ENCODE peak calls at places on chromosomes 2 and 18, in ten cellular contexts. One of them, this sample, is unnamed. For H3K4me1, the result is how much of the 10 kb centered on the place peaks cover.

GRCh38 chr2:214865400-214865799 is 55.9 kb upstream of the BARD1 start:
- DNase-seq in mammary epithelial cell: no peak
- DNase-seq in GM23338: no peak
- DNase-seq in small intestine: no peak
- DNase-seq in thyroid gland: no peak
- DNase-seq in upper lobe of right lung: no peak
- DNase-seq in A549: no peak
- DNase-seq in upper lobe of left lung: no peak
- DNase-seq in neuronal stem cell: no peak
- DNase-seq in Caco-2: no peak
- DNase-seq in this sample: no peak

GRCh38 chr18:79642626-79643025 is 37.0 kb upstream of the CTDP1 start:
- DNase-seq in mammary epithelial cell: peak
- DNase-seq in GM23338: no peak
- DNase-seq in small intestine: no peak
- DNase-seq in thyroid gland: no peak
- DNase-seq in upper lobe of right lung: no peak
- DNase-seq in A549: no peak
- DNase-seq in upper lobe of left lung: no peak
- DNase-seq in neuronal stem cell: no peak
- DNase-seq in Caco-2: no peak
- DNase-seq in this sample: no peak

GRCh38 chr2:126886201-126886905 is 12.3 kb upstream of the TEX51 start:
- DNase-seq in mammary epithelial cell: no peak
- DNase-seq in GM23338: peak
- DNase-seq in small intestine: peak
- DNase-seq in thyroid gland: peak
- DNase-seq in upper lobe of right lung: peak
- DNase-seq in A549: peak
- DNase-seq in upper lobe of left lung: peak
- DNase-seq in neuronal stem cell: peak
- DNase-seq in Caco-2: no peak
- DNase-seq in this sample: peak

GRCh38 chr2:167826906-167827305 is 420.5 kb downstream of the STK39 start:
- DNase-seq in mammary epithelial cell: no peak
- DNase-seq in GM23338: no peak
- DNase-seq in small intestine: no peak
- DNase-seq in thyroid gland: no peak
- DNase-seq in upper lobe of right lung: no peak
- DNase-seq in A549: no peak
- DNase-seq in upper lobe of left lung: no peak
- DNase-seq in neuronal stem cell: no peak
- DNase-seq in Caco-2: no peak
- DNase-seq in this sample: no peak

GRCh38 chr2:170313636-170314348 is 135.8 kb downstream of the MYO3B start:
- DNase-seq in mammary epithelial cell: peak
- DNase-seq in GM23338: no peak
- DNase-seq in small intestine: no peak
- DNase-seq in thyroid gland: no peak
- DNase-seq in upper lobe of right lung: no peak
- DNase-seq in A549: no peak
- DNase-seq in upper lobe of left lung: no peak
- DNase-seq in neuronal stem cell: no peak
- DNase-seq in Caco-2: no peak
- DNase-seq in this sample: peak

GRCh38 chr2:2657121-2657962 is 326.3 kb upstream of the MYT1L start:
- DNase-seq in mammary epithelial cell: no peak
- DNase-seq in GM23338: no peak
- DNase-seq in small intestine: no peak
- DNase-seq in thyroid gland: no peak
- DNase-seq in upper lobe of right lung: no peak
- DNase-seq in A549: no peak
- DNase-seq in upper lobe of left lung: no peak
- DNase-seq in neuronal stem cell: no peak
- DNase-seq in Caco-2: no peak
- DNase-seq in this sample: no peak

GRCh38 chr2:181231886-181232644 is 225.1 kb upstream of the ITGA4 start:
- DNase-seq in mammary epithelial cell: no peak
- DNase-seq in GM23338: no peak
- DNase-seq in small intestine: no peak
- DNase-seq in thyroid gland: no peak
- DNase-seq in upper lobe of right lung: no peak
- DNase-seq in A549: no peak
- DNase-seq in upper lobe of left lung: no peak
- DNase-seq in neuronal stem cell: no peak
- DNase-seq in Caco-2: no peak
- DNase-seq in this sample: no peak

GRCh38 chr2:3628241-3628679 is 29.7 kb upstream of the ALLC start:
- DNase-seq in mammary epithelial cell: no peak
- DNase-seq in GM23338: no peak
- DNase-seq in small intestine: no peak
- DNase-seq in thyroid gland: no peak
- DNase-seq in upper lobe of right lung: peak
- DNase-seq in A549: no peak
- DNase-seq in upper lobe of left lung: no peak
- DNase-seq in neuronal stem cell: no peak
- DNase-seq in Caco-2: no peak
- DNase-seq in this sample: no peak

GRCh38 chr18:58581265-58581664 is 47.6 kb downstream of the ALPK2 start:
- DNase-seq in mammary epithelial cell: peak
- DNase-seq in GM23338: peak
- DNase-seq in small intestine: no peak
- DNase-seq in thyroid gland: no peak
- DNase-seq in upper lobe of right lung: no peak
- DNase-seq in A549: peak
- DNase-seq in upper lobe of left lung: no peak
- DNase-seq in neuronal stem cell: no peak
- DNase-seq in Caco-2: no peak
- DNase-seq in this sample: peak

GRCh38 chr18:26706796-26707406 is 158.5 kb upstream of the KCTD1 start:
- DNase-seq in mammary epithelial cell: no peak
- DNase-seq in GM23338: no peak
- DNase-seq in small intestine: peak
- DNase-seq in thyroid gland: peak
- DNase-seq in upper lobe of right lung: no peak
- DNase-seq in A549: no peak
- DNase-seq in upper lobe of left lung: no peak
- DNase-seq in neuronal stem cell: no peak
- DNase-seq in Caco-2: no peak
- DNase-seq in this sample: no peak

GRCh38 chr2:154706660-154707059 is 8.2 kb downstream of the KCNJ3 start:
- DNase-seq in mammary epithelial cell: no peak
- DNase-seq in GM23338: no peak
- DNase-seq in small intestine: peak
- DNase-seq in thyroid gland: no peak
- DNase-seq in upper lobe of right lung: no peak
- DNase-seq in A549: no peak
- DNase-seq in upper lobe of left lung: no peak
- DNase-seq in neuronal stem cell: no peak
- DNase-seq in Caco-2: no peak
- DNase-seq in this sample: no peak

GRCh38 chr2:154710685-154711084 is 12.2 kb downstream of the KCNJ3 start:
- DNase-seq in mammary epithelial cell: no peak
- DNase-seq in GM23338: no peak
- DNase-seq in small intestine: no peak
- DNase-seq in thyroid gland: no peak
- DNase-seq in upper lobe of right lung: no peak
- DNase-seq in A549: no peak
- DNase-seq in upper lobe of left lung: no peak
- DNase-seq in neuronal stem cell: no peak
- DNase-seq in Caco-2: no peak
- DNase-seq in this sample: no peak

GRCh38 chr2:154710078-154710477 is 11.6 kb downstream of the KCNJ3 start:
- DNase-seq in mammary epithelial cell: no peak
- DNase-seq in GM23338: no peak
- DNase-seq in small intestine: no peak
- DNase-seq in thyroid gland: no peak
- DNase-seq in upper lobe of right lung: no peak
- DNase-seq in A549: no peak
- DNase-seq in upper lobe of left lung: no peak
- DNase-seq in neuronal stem cell: no peak
- DNase-seq in Caco-2: no peak
- DNase-seq in this sample: no peak

GRCh38 chr2:154707994-154708393 is 9.5 kb downstream of the KCNJ3 start:
- DNase-seq in mammary epithelial cell: no peak
- DNase-seq in GM23338: no peak
- DNase-seq in small intestine: no peak
- DNase-seq in thyroid gland: no peak
- DNase-seq in upper lobe of right lung: no peak
- DNase-seq in A549: no peak
- DNase-seq in upper lobe of left lung: no peak
- DNase-seq in neuronal stem cell: no peak
- DNase-seq in Caco-2: no peak
- DNase-seq in this sample: no peak

GRCh38 chr2:154709215-154709614 is 10.7 kb downstream of the KCNJ3 start:
- DNase-seq in mammary epithelial cell: no peak
- DNase-seq in GM23338: no peak
- DNase-seq in small intestine: no peak
- DNase-seq in thyroid gland: no peak
- DNase-seq in upper lobe of right lung: no peak
- DNase-seq in A549: no peak
- DNase-seq in upper lobe of left lung: no peak
- DNase-seq in neuronal stem cell: no peak
- DNase-seq in Caco-2: no peak
- DNase-seq in this sample: no peak
- H3K4me1 ChIP-seq in mammary epithelial cell: under half
- H3K4me1 ChIP-seq in GM23338: under half
- H3K4me1 ChIP-seq in small intestine: under half
- H3K4me1 ChIP-seq in thyroid gland: under half
- H3K4me1 ChIP-seq in upper lobe of right lung: under half
- H3K4me1 ChIP-seq in A549: under half
- H3K4me1 ChIP-seq in upper lobe of left lung: under half
- H3K4me1 ChIP-seq in neuronal stem cell: under half
- H3K4me1 ChIP-seq in Caco-2: under half
- H3K4me1 ChIP-seq in this sample: under half

GRCh38 chr2:47720036-47720435 is 62.9 kb upstream of the MSH6 start:
- DNase-seq in mammary epithelial cell: peak
- DNase-seq in GM23338: no peak
- DNase-seq in small intestine: no peak
- DNase-seq in thyroid gland: no peak
- DNase-seq in upper lobe of right lung: no peak
- DNase-seq in A549: no peak
- DNase-seq in upper lobe of left lung: no peak
- DNase-seq in neuronal stem cell: no peak
- DNase-seq in Caco-2: no peak
- DNase-seq in this sample: no peak

GRCh38 chr2:47719099-47719498 is 63.8 kb upstream of the MSH6 start:
- DNase-seq in mammary epithelial cell: no peak
- DNase-seq in GM23338: no peak
- DNase-seq in small intestine: no peak
- DNase-seq in thyroid gland: no peak
- DNase-seq in upper lobe of right lung: no peak
- DNase-seq in A549: no peak
- DNase-seq in upper lobe of left lung: no peak
- DNase-seq in neuronal stem cell: no peak
- DNase-seq in Caco-2: no peak
- DNase-seq in this sample: no peak

GRCh38 chr2:47724221-47724981 is 58.5 kb upstream of the MSH6 start:
- DNase-seq in mammary epithelial cell: peak
- DNase-seq in GM23338: no peak
- DNase-seq in small intestine: no peak
- DNase-seq in thyroid gland: peak
- DNase-seq in upper lobe of right lung: no peak
- DNase-seq in A549: no peak
- DNase-seq in upper lobe of left lung: no peak
- DNase-seq in neuronal stem cell: no peak
- DNase-seq in Caco-2: no peak
- DNase-seq in this sample: peak

GRCh38 chr2:47720559-47720958 is 62.4 kb upstream of the MSH6 start:
- DNase-seq in mammary epithelial cell: no peak
- DNase-seq in GM23338: no peak
- DNase-seq in small intestine: no peak
- DNase-seq in thyroid gland: no peak
- DNase-seq in upper lobe of right lung: no peak
- DNase-seq in A549: no peak
- DNase-seq in upper lobe of left lung: no peak
- DNase-seq in neuronal stem cell: no peak
- DNase-seq in Caco-2: no peak
- DNase-seq in this sample: no peak

GRCh38 chr2:47721296-47721695 is 61.6 kb upstream of the MSH6 start:
- DNase-seq in mammary epithelial cell: no peak
- DNase-seq in GM23338: no peak
- DNase-seq in small intestine: no peak
- DNase-seq in thyroid gland: no peak
- DNase-seq in upper lobe of right lung: no peak
- DNase-seq in A549: no peak
- DNase-seq in upper lobe of left lung: no peak
- DNase-seq in neuronal stem cell: peak
- DNase-seq in Caco-2: no peak
- DNase-seq in this sample: no peak
- H3K4me1 ChIP-seq in mammary epithelial cell: under half
- H3K4me1 ChIP-seq in GM23338: under half
- H3K4me1 ChIP-seq in small intestine: under half
- H3K4me1 ChIP-seq in thyroid gland: under half
- H3K4me1 ChIP-seq in upper lobe of right lung: under half
- H3K4me1 ChIP-seq in A549: under half
- H3K4me1 ChIP-seq in upper lobe of left lung: under half
- H3K4me1 ChIP-seq in neuronal stem cell: under half
- H3K4me1 ChIP-seq in Caco-2: under half
- H3K4me1 ChIP-seq in this sample: under half

GRCh38 chr2:11746376-11746806 is at the start of gene LPIN1:
- DNase-seq in mammary epithelial cell: peak
- DNase-seq in GM23338: peak
- DNase-seq in small intestine: peak
- DNase-seq in thyroid gland: peak
- DNase-seq in upper lobe of right lung: peak
- DNase-seq in A549: peak
- DNase-seq in upper lobe of left lung: peak
- DNase-seq in neuronal stem cell: peak
- DNase-seq in Caco-2: peak
- DNase-seq in this sample: no peak
- H3K4me1 ChIP-seq in mammary epithelial cell: half or more
- H3K4me1 ChIP-seq in GM23338: under half
- H3K4me1 ChIP-seq in small intestine: under half
- H3K4me1 ChIP-seq in thyroid gland: half or more
- H3K4me1 ChIP-seq in upper lobe of right lung: half or more
- H3K4me1 ChIP-seq in A549: under half
- H3K4me1 ChIP-seq in upper lobe of left lung: half or more
- H3K4me1 ChIP-seq in neuronal stem cell: half or more
- H3K4me1 ChIP-seq in Caco-2: under half
- H3K4me1 ChIP-seq in this sample: under half

DNA sequence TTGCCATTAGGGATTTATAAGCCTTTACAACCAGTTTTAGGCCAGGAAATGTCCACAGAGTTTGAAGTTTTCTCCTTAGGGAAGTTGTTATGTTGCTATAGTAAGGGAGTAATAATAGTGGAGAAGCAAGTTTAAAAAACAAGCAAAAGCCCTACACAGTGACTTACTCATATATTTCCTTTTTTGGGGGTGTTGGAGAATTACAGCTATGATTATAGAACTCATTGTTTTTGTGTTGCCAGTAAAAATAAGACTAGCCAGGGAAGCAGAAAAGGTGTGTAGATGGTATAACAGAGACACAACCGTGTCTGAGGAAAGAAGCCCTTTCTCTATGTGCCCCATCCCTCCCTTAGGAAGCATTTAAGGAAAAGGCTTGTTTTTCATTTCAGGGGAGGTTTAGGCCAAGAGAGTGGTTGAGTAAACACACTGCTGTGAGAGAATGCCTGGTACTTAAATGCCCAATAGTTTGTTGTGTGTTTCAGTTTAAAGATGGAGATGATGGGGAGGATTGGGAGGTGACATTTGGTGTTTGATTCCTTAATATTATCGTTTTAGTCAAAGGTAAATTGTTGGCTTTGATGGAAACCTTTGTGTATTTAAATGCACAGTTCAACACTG is 2.4 kb downstream of the VAPA start:
- DNase-seq in mammary epithelial cell: no peak
- DNase-seq in GM23338: peak
- DNase-seq in small intestine: no peak
- DNase-seq in thyroid gland: no peak
- DNase-seq in upper lobe of right lung: no peak
- DNase-seq in A549: no peak
- DNase-seq in upper lobe of left lung: no peak
- DNase-seq in neuronal stem cell: no peak
- DNase-seq in Caco-2: no peak
- DNase-seq in this sample: no peak
- H3K4me1 ChIP-seq in mammary epithelial cell: under half
- H3K4me1 ChIP-seq in GM23338: half or more
- H3K4me1 ChIP-seq in small intestine: under half
- H3K4me1 ChIP-seq in thyroid gland: half or more
- H3K4me1 ChIP-seq in upper lobe of right lung: under half
- H3K4me1 ChIP-seq in A549: half or more
- H3K4me1 ChIP-seq in upper lobe of left lung: half or more
- H3K4me1 ChIP-seq in neuronal stem cell: under half
- H3K4me1 ChIP-seq in Caco-2: under half
- H3K4me1 ChIP-seq in this sample: under half